ENCODE peak calls at places on chromosomes 12 and 14, in ten cellular contexts. I is endothelial cell of umbilical vein, M is Peyer's patch, L is H1, Q is A549, S is ovary, U is esophagus squamous epithelium, C is body of pancreas, P is heart left ventricle, N is stomach. Z is an unnamed sample.

GRCh38 chr14:99127651-99128167 is 144.3 kb downstream of the BCL11B start:
- DNase-seq in I (no peak), P (no peak), L (peak; percentile 37), U (no peak), S (no peak), N (peak; percentile 18), C (no peak), Q (peak; percentile 58), M (peak; percentile 46), Z (no peak)

GRCh38 chr12:75744607-75745256 is 233.3 kb upstream of the KRR1 start:
- DNase-seq in I (no peak), S (no peak), N (no peak), Q (no peak), M (no peak), C (no peak), P (no peak), U (no peak), L (no peak), Z (no peak)

GRCh38 chr14:73680821-73681220 is 33.4 kb downstream of the PNMA1 start:
- DNase-seq in N (no peak), U (no peak), Q (no peak), C (no peak), S (no peak), P (no peak), M (no peak), I (no peak), L (no peak), Z (no peak)

GRCh38 chr14:102939820-102940561 is 17.5 kb downstream of the AMN start:
- DNase-seq in Q (no peak), L (no peak), P (no peak), U (no peak), N (peak; percentile 89), I (no peak), C (no peak), M (peak; percentile 52), S (no peak), Z (peak; percentile 69)

GRCh38 chr12:25480145-25480544 is 72.9 kb downstream of the LMNTD1 start:
- DNase-seq in C (no peak), L (no peak), P (no peak), U (no peak), N (no peak), S (no peak), I (no peak), M (no peak), Q (no peak), Z (no peak)

GRCh38 chr12:25250744-25251730 is at the start of gene KRAS:
- DNase-seq in U (peak; percentile 85), P (peak; percentile 98), S (peak; percentile 95), N (peak; percentile 96), Q (peak; percentile 97), C (peak; percentile 96), M (peak; percentile 98), L (peak; percentile 89), I (peak; percentile 97), Z (peak; percentile 98)

GRCh38 chr12:51183349-51183748 is 10.4 kb upstream of the TFCP2 start:
- DNase-seq in U (no peak), C (no peak), P (no peak), Q (no peak), I (no peak), M (no peak), L (no peak), S (no peak), N (no peak), Z (no peak)

GRCh38 chr14:101929946-101930345 is 34.4 kb upstream of the DYNC1H1 start:
- DNase-seq in C (no peak), I (no peak), N (no peak), M (no peak), S (no peak), P (no peak), L (no peak), Q (no peak), U (no peak), Z (no peak)

GRCh38 chr14:66662374-66662773 is 154.4 kb downstream of the GPHN start:
- DNase-seq in P (no peak), Q (peak; percentile 17), I (peak; percentile 41), N (no peak), U (no peak), S (no peak), M (no peak), C (no peak), L (no peak), Z (peak; percentile 28)

GRCh38 chr14:83255015-83255726 is 1721.5 kb upstream of the SEL1L start:
- DNase-seq in Q (no peak), L (no peak), U (no peak), S (no peak), I (no peak), N (no peak), M (no peak), C (no peak), P (no peak), Z (no peak)

GRCh38 chr12:65232490-65233077 is 45.9 kb upstream of the MSRB3 start:
- DNase-seq in I (peak; percentile 62), P (no peak), M (no peak), U (no peak), L (no peak), Q (peak; percentile 22), S (no peak), C (no peak), N (no peak), Z (no peak)

GRCh38 chr12:27024291-27024690 is 1.9 kb downstream of the MED21 start:
- DNase-seq in Q (no peak), S (no peak), L (no peak), P (no peak), U (no peak), N (no peak), C (no peak), I (no peak), M (no peak), Z (no peak)

GRCh38 chr12:48929551-48929950 is 4.3 kb upstream of the FKBP11 start:
- DNase-seq in P (no peak), S (no peak), I (no peak), M (no peak), Q (no peak), L (no peak), C (no peak), U (no peak), N (no peak), Z (no peak)

GRCh38 chr12:48927261-48927660 is 2.0 kb upstream of the FKBP11 start:
- DNase-seq in U (no peak), P (no peak), C (no peak), Q (no peak), S (no peak), L (no peak), N (no peak), M (no peak), I (no peak), Z (no peak)

GRCh38 chr12:48924617-48925217 is 575 bp downstream of the FKBP11 start:
- DNase-seq in C (peak; percentile 61), Q (peak; percentile 62), N (peak; percentile 66), P (peak; percentile 34), S (peak; percentile 66), I (peak; percentile 78), U (no peak), L (peak; percentile 79), M (peak; percentile 89), Z (peak; percentile 34)

GRCh38 chr12:48923117-48923516 is 2.2 kb downstream of the FKBP11 start:
- DNase-seq in L (no peak), I (no peak), Q (no peak), M (no peak), P (no peak), S (no peak), U (no peak), N (no peak), C (no peak), Z (no peak)

DNA sequence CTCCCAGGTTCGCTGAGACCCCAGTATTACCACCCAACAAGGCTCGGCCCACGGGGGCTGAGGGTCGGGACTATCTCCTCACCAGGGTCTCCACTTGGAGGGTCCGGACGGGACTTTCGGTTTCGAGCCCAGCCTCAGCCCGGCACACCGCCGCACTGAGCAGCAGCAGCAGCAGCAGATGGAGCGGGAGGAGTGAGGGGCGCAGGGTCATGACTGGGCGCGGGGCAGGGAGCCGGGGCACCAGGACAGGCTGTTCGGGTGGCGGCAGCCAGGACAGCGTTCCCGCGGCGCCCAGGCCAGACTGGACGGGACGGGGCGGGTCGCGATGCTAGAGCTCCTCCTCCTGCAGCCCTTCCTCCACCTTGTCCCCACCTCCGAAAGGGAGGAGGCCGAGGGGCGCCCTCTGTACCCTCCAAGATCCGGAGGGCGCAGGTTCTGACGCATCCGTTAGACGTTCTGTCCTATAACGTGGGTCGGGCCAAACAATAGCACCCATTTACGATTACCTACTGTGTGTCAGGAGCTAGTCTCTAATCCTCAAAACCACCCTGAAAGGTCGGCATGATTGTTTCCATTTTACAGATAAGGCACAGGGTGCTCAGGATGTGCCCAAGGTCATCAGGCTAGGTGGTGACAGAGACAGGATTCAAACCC is at the start of gene FKBP11:
- DNase-seq in M (peak; percentile 90), I (peak; percentile 62), C (peak; percentile 71), U (no peak), L (peak; percentile 89), Q (peak; percentile 51), P (peak; percentile 60), S (peak; percentile 69), N (peak; percentile 71), Z (peak; percentile 50)
- TF ChIP-seq POLR2A in M (peak; percentile 65), I (peak; percentile 64), C (peak; percentile 71), U (peak; percentile 76), L (peak; percentile 56), Q (peak; percentile 59), P (no peak), S (no peak), N (no peak), Z (no peak)

GRCh38 chr12:47190905-47191304 is 111.1 kb upstream of the AMIGO2 start:
- DNase-seq in I (no peak), C (no peak), L (no peak), N (no peak), P (no peak), M (no peak), Q (no peak), S (no peak), U (no peak), Z (no peak)
- H3K4me1 ChIP-seq in I (peaks cover 12% of the 10 kb centered on the region), C (peaks cover 21% of the 10 kb centered on the region), L (no peaks in the 10 kb centered on the region), N (peaks cover 35% of the 10 kb centered on the region), P (no peaks in the 10 kb centered on the region), M (peaks cover 5% of the 10 kb centered on the region), Q (peaks cover 69% of the 10 kb centered on the region), S (peaks cover 8% of the 10 kb centered on the region), U (no peaks in the 10 kb centered on the region), Z (peaks cover 14% of the 10 kb centered on the region)

GRCh38 chr12:57229634-57230380 is at the start of gene SHMT2:
- DNase-seq in N (peak; percentile 96), M (peak; percentile 98), U (no peak), S (peak; percentile 92), Q (peak; percentile 97), I (peak; percentile 94), L (peak; percentile 94), P (peak; percentile 97), C (peak; percentile 95), Z (peak; percentile 96)
- TF ChIP-seq POLR2A in N (no peak), M (peak; percentile 23), U (peak; percentile 36), S (peak; percentile 38), Q (peak; percentile 54), I (peak; percentile 70), L (no peak), P (no peak), C (peak; percentile 17), Z (no peak)

DNA sequence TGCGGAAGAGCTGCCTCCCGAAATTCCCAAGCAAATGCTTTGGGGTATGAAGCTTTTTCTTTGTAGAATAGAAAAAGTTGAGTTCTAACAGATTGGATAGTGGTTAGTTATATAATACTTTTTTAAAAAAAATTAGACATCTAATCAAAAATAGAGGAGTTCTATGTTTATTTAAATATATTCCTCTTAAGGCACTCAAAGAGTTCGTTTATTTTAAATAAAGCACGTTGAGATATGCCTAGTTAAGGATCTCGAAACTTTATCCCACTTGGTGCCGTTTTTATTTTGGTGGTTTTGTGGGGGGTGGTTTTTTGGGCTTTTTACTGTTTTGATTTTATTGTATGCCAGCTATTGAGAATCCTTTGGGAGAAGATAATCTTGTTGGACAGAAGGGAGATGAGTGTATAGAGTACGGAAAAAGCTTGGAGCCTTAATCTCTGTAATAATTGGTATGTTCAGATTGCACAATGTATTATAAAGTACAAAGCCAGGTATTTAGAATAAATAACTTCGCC is 10.7 kb upstream of the SNAPC1 start:
- DNase-seq in M (no peak), S (no peak), L (no peak), U (no peak), P (no peak), I (no peak), Q (no peak), N (no peak), C (no peak), Z (no peak)
- H3K4me1 ChIP-seq in M (peaks cover 24% of the 10 kb centered on the region), S (no peaks in the 10 kb centered on the region), L (no peaks in the 10 kb centered on the region), U (no peaks in the 10 kb centered on the region), P (peaks cover 12% of the 10 kb centered on the region), I (peaks cover 41% of the 10 kb centered on the region), Q (peaks cover 65% of the 10 kb centered on the region), N (peaks cover 30% of the 10 kb centered on the region), C (peaks cover 10% of the 10 kb centered on the region), Z (no peaks in the 10 kb centered on the region)

Z was measured in testis.